ENCODE peak calls at places on chromosomes 16 and 17, in ten cellular contexts. M, Q, H, C, P, E, L, B, V and I are unnamed samples.

GRCh38 chr17:67449885-67450755 is 73.0 kb downstream of the PITPNC1 start:
- DNase-seq in Q (no peak), M (no peak), L (no peak), E (no peak), V (no peak), H (no peak), C (no peak), P (no peak), B (no peak), I (no peak)

GRCh38 chr16:87463722-87464690 is 28.8 kb downstream of the ZCCHC14 start:
- DNase-seq in Q (peak; percentile 84), V (no peak), P (no peak), B (no peak), L (peak; percentile 21), M (no peak), H (no peak), E (peak; percentile 54), C (no peak), I (no peak)

GRCh38 chr16:68074850-68075249 is 10.3 kb upstream of the NFATC3 start:
- DNase-seq in H (no peak), Q (no peak), P (no peak), V (no peak), M (no peak), C (peak; percentile 29), L (peak; percentile 72), B (peak; percentile 67), E (no peak), I (no peak)

GRCh38 chr17:62725791-62726249 is 82.3 kb downstream of the MARCHF10 start:
- DNase-seq in L (no peak), P (no peak), H (no peak), B (no peak), C (no peak), E (no peak), V (no peak), Q (peak; percentile 45), M (no peak), I (no peak)

GRCh38 chr17:58250344-58251011 is 12.1 kb downstream of the LPO start:
- DNase-seq in L (no peak), C (no peak), B (no peak), M (no peak), V (no peak), Q (no peak), H (no peak), E (no peak), P (no peak), I (no peak)

GRCh38 chr16:4172070-4172469 is 55.8 kb upstream of the ADCY9 start:
- DNase-seq in C (no peak), P (no peak), L (no peak), B (no peak), H (no peak), V (no peak), M (no peak), Q (no peak), E (peak; percentile 18), I (no peak)

GRCh38 chr17:46821482-46822387 is 3.2 kb upstream of the WNT3 start:
- DNase-seq in Q (no peak), V (peak; percentile 49), H (no peak), B (no peak), C (no peak), L (no peak), M (peak; percentile 15), E (no peak), P (no peak), I (no peak)

GRCh38 chr16:25679468-25680010 is 12.2 kb upstream of the HS3ST4 start:
- DNase-seq in V (no peak), B (no peak), Q (no peak), E (no peak), H (no peak), P (no peak), M (no peak), L (no peak), C (no peak), I (no peak)

GRCh38 chr17:81479175-81479574 is 33.4 kb downstream of the ACTG1 start:
- DNase-seq in C (no peak), P (no peak), E (no peak), H (no peak), L (no peak), V (no peak), Q (no peak), M (no peak), B (no peak), I (no peak)

GRCh38 chr16:9039208-9039607 is 52.2 kb upstream of the HAPSTR1 start:
- DNase-seq in C (no peak), L (no peak), B (no peak), H (no peak), P (no peak), M (no peak), E (no peak), Q (peak; percentile 51), V (peak; percentile 23), I (no peak)

GRCh38 chr17:77846531-77847085 is 111.9 kb upstream of the TNRC6C start:
- DNase-seq in L (no peak), C (no peak), M (peak; percentile 43), P (no peak), H (peak; percentile 12), V (no peak), Q (no peak), B (no peak), E (no peak), I (no peak)

GRCh38 chr17:81090361-81091133 is 55.6 kb downstream of the BAIAP2 start:
- DNase-seq in Q (peak; percentile 35), V (peak; percentile 57), C (peak; percentile 34), P (no peak), H (peak; percentile 62), M (peak; percentile 75), E (no peak), B (peak; percentile 85), L (peak; percentile 89), I (no peak)

GRCh38 chr17:28646039-28646754 is 1.2 kb upstream of the BLTP2 start:
- DNase-seq in Q (no peak), L (no peak), M (no peak), C (no peak), E (no peak), B (no peak), P (no peak), H (no peak), V (no peak), I (no peak)
- H3K27ac ChIP-seq in Q (peak overlapping the region; percentile 64), L (peak overlapping the region; percentile 76), M (peak overlapping the region; percentile 98), C (peak overlapping the region; percentile 98), E (peak overlapping the region; percentile 42), B (peak overlapping the region; percentile 96), P (no peak overlapping the region), H (peak overlapping the region; percentile 97), V (no peak overlapping the region), I (peak overlapping the region; percentile 64)

GRCh38 chr17:82487898-82488297 is 29.4 kb downstream of the NARF start:
- DNase-seq in E (no peak), M (peak; percentile 56), Q (no peak), P (no peak), C (no peak), H (peak; percentile 38), V (no peak), B (no peak), L (no peak), I (no peak)

GRCh38 chr17:82491196-82491530 is 28.4 kb upstream of the FOXK2 start:
- DNase-seq in B (no peak), C (no peak), Q (no peak), H (no peak), P (peak; percentile 37), L (no peak), M (no peak), E (no peak), V (no peak), I (no peak)

GRCh38 chr17:82489851-82490511 is 29.6 kb upstream of the FOXK2 start:
- DNase-seq in V (no peak), H (no peak), B (no peak), P (peak; percentile 18), C (no peak), M (no peak), E (no peak), L (no peak), Q (no peak), I (no peak)

GRCh38 chr17:82490512-82491195 is 28.9 kb upstream of the FOXK2 start:
- DNase-seq in H (no peak), L (no peak), V (no peak), B (no peak), M (no peak), Q (no peak), P (no peak), C (no peak), E (no peak), I (no peak)

DNA sequence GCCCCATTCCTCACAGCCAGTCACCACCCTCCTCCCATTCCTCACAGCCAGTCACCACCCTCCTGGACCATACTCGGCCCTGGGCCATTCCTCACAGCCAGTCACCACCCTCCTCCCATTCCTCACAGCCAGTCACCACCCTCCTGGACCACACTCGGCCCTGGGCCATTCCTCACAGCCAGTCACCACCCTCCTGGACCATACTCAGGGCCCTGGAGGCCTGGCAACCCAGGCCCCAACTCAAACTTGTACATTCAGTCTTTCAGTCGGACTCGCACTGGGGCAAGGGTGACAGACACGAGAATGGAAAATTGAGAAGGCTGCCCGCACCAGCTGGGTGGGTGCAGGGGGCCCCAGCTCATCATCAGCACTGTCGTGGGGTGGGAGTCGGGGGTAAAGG is 30.4 kb upstream of the FOXK2 start:
- DNase-seq in P (no peak), H (peak; percentile 79), B (peak; percentile 75), M (peak; percentile 85), L (no peak), E (no peak), Q (peak; percentile 36), V (no peak), C (no peak), I (no peak)
- TF ChIP-seq CTCF in P (no peak), H (no peak), B (no peak), M (no peak), L (no peak), E (no peak), Q (no peak), V (no peak), C (no peak), I (no peak)

GRCh38 chr17:64779344-64780095 is 117.4 kb upstream of the SMURF2 start:
- DNase-seq in V (peak; percentile 41), B (no peak), Q (no peak), M (peak; percentile 64), L (no peak), E (no peak), P (no peak), H (no peak), C (no peak), I (peak; percentile 77)
- H3K4me3 ChIP-seq in V (peak overlapping the region; percentile 56), B (no peak overlapping the region), Q (peak overlapping the region; percentile 28), M (peak overlapping the region; percentile 58), L (no peak overlapping the region), E (no peak overlapping the region), P (no peak overlapping the region), H (peak overlapping the region; percentile 72), C (peak overlapping the region; percentile 58), I (no peak overlapping the region)

DNA sequence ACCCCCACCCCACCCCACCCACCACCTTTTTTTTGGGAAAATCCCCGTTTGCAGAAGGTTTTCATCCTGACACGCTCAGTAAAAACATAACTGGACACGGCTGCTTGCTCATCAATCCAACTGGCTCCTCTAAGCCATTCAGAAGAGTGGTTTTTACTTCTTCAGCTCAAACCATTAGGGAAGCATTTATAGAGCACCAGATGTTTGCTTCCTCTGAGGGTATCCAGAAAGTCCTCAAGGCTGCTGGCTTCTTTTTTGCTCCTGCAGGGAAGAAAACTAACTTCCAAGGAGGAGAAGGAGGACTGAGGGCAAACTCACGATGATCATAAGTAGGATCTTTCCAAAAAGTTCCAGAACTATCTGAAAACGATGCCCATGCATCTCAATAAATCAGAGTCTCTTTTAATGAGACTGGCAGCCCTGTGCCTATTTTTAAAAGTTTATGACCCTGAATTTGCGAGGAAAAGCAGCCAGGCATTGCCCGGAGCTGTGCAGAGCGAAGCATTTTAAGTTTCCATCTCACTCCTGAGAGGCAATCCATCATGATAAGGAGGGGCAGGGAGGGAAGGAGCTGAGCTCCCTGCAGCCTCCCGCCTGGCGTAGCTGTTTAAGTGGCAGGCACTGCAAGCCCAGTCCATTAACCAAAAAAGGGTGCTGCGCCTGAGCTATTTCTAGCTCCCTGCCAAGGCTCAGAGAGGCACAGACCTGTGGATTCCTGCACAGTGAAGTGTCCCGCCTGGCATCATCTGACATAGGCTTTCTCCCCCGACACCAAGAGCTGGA is 146.3 kb upstream of the FOXF1 start:
- DNase-seq in B (no peak), P (no peak), H (no peak), C (no peak), M (no peak), L (no peak), Q (peak; percentile 21), V (no peak), E (no peak), I (no peak)
- H3K27ac ChIP-seq in B (no peak overlapping the region), P (no peak overlapping the region), H (no peak overlapping the region), C (peak overlapping the region; percentile 78), M (no peak overlapping the region), L (no peak overlapping the region), Q (peak overlapping the region; percentile 86), V (no peak overlapping the region), E (peak overlapping the region; percentile 73), I (no peak overlapping the region)